ENCODE peak calls at places on chromosome 6, in ten cellular contexts. N is suprapubic skin, T is ovary, Y is cardiac fibroblast, C is brain microvascular endothelial cell, M is choroid plexus epithelial cell, A is fibroblast of the aortic adventitia, E is keratinocyte, G is upper lobe of right lung, O is lower lobe of right lung. H is an unnamed sample.

GRCh38 chr6:34534656-34535055 is 21.5 kb downstream of the SPDEF start:
- DNase-seq in N (no peak), T (no peak), Y (no peak), C (no peak), M (no peak), A (no peak), E (no peak), G (no peak), O (no peak), H (no peak)

GRCh38 chr6:149032599-149033405 is 284.7 kb upstream of the TAB2 start:
- DNase-seq in N (no peak), T (peak; percentile 63), Y (peak; percentile 93), C (peak; percentile 85), M (peak; percentile 96), A (peak; percentile 97), E (no peak), G (no peak), O (no peak), H (no peak)

GRCh38 chr6:16405349-16405865 is 167.0 kb downstream of the GMPR start:
- DNase-seq in N (no peak), T (no peak), Y (no peak), C (no peak), M (no peak), A (no peak), E (no peak), G (no peak), O (no peak), H (no peak)

GRCh38 chr6:113461153-113461897 is 395.8 kb upstream of the MARCKS start:
- DNase-seq in N (no peak), T (no peak), Y (peak; percentile 44), C (peak; percentile 55), M (peak; percentile 44), A (peak; percentile 79), E (no peak), G (no peak), O (no peak), H (no peak)

GRCh38 chr6:43172127-43173007 is 1.3 kb downstream of the SRF start:
- DNase-seq in N (no peak), T (peak; percentile 79), Y (peak; percentile 32), C (peak; percentile 10), M (peak; percentile 38), A (peak; percentile 31), E (no peak), G (peak; percentile 81), O (peak; percentile 72), H (peak; percentile 81)

GRCh38 chr6:40308533-40309306 is 278.4 kb downstream of the LRFN2 start:
- DNase-seq in N (no peak), T (peak; percentile 61), Y (peak; percentile 36), C (peak; percentile 43), M (peak; percentile 54), A (peak; percentile 40), E (no peak), G (no peak), O (peak; percentile 51), H (peak; percentile 66)

GRCh38 chr6:7137335-7138106 is 29.8 kb downstream of the RREB1 start:
- DNase-seq in N (no peak), T (no peak), Y (peak; percentile 69), C (peak; percentile 68), M (peak; percentile 71), A (peak; percentile 54), E (no peak), G (no peak), O (no peak), H (peak; percentile 75)

GRCh38 chr6:82362868-82363267 is 749 bp upstream of the TPBG start:
- DNase-seq in N (no peak), T (no peak), Y (peak; percentile 94), C (peak; percentile 17), M (peak; percentile 55), A (peak; percentile 98), E (no peak), G (no peak), O (no peak), H (no peak)

GRCh38 chr6:28104392-28105250 is 19.8 kb upstream of the ZSCAN16 start:
- DNase-seq in N (peak; percentile 85), T (peak; percentile 87), Y (peak; percentile 68), C (peak; percentile 62), M (peak; percentile 82), A (peak; percentile 73), E (no peak), G (peak; percentile 93), O (peak; percentile 91), H (peak; percentile 26)

GRCh38 chr6:12483712-12484111 is 193.6 kb downstream of the EDN1 start:
- DNase-seq in N (no peak), T (no peak), Y (peak; percentile 96), C (peak; percentile 88), M (peak; percentile 72), A (peak; percentile 95), E (peak; percentile 81), G (no peak), O (no peak), H (peak; percentile 78)

DNA sequence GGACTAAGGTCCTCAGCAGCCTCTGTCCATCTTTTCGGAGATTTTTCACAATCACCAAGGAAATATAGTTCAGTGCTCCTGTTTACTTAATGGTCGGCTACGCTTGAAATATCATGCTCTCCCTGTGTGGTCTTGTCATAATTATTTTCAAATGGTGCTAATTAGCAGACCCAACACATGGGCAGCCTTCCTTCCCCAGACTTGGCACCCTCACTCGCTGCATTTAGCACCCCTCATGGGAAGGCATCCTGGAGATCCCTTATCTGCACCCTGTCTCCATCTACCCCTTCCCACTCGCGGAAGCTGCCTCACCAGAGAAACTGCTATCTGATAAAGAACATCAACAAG is 131.0 kb upstream of the ESR1 start:
- DNase-seq in N (no peak), T (no peak), Y (no peak), C (no peak), M (no peak), A (no peak), E (no peak), G (no peak), O (no peak), H (no peak)
- H3K4me3 ChIP-seq in N (no peak overlapping the region), T (no peak overlapping the region), Y (no peak overlapping the region), C (no peak overlapping the region), M (no peak overlapping the region), A (no peak overlapping the region), E (no peak overlapping the region), G (no peak overlapping the region), O (no peak overlapping the region), H (no peak overlapping the region)

GRCh38 chr6:5838656-5839396 is 167.9 kb downstream of the NRN1 start:
- DNase-seq in N (no peak), T (no peak), Y (no peak), C (no peak), M (no peak), A (no peak), E (no peak), G (no peak), O (no peak), H (no peak)
- TF ChIP-seq CTCF in N (no peak), T (no peak), Y (no peak), C (no peak), M (no peak), A (no peak), E (no peak), G (no peak), O (no peak), H (no peak)

GRCh38 chr6:108563292-108563691 is 2.6 kb downstream of the FOXO3 start:
- DNase-seq in N (no peak), T (no peak), Y (peak; percentile 30), C (no peak), M (no peak), A (no peak), E (no peak), G (no peak), O (no peak), H (no peak)
- H3K4me3 ChIP-seq in N (peak overlapping the region; percentile 89), T (peak overlapping the region; percentile 81), Y (peak overlapping the region; percentile 93), C (peak overlapping the region; percentile 85), M (peak overlapping the region; percentile 88), A (peak overlapping the region; percentile 91), E (peak overlapping the region; percentile 95), G (peak overlapping the region; percentile 89), O (peak overlapping the region; percentile 79), H (peak overlapping the region; percentile 93)

GRCh38 chr6:73774311-73774766 is 78.3 kb downstream of the CD109 start:
- DNase-seq in N (no peak), T (no peak), Y (peak; percentile 99), C (peak; percentile 99), M (peak; percentile 100), A (peak; percentile 87), E (no peak), G (no peak), O (no peak), H (no peak)
- TF ChIP-seq CTCF in N (no peak), T (no peak), Y (no peak), C (no peak), M (no peak), A (no peak), E (no peak), G (no peak), O (no peak), H (no peak)

H was measured in ascending aorta.